ENCODE peak calls at places on chromosomes 13 and 19, in seven cellular contexts. D, H, V, Z, X, Q and M are unnamed samples.

GRCh38 chr13:82294226-82294625 is 1588.0 kb downstream of the SLITRK1 start:
- DNase-seq in X (no peak), H (no peak), V (no peak), Z (no peak), D (no peak), Q (peak), M (no peak)

GRCh38 chr19:38224014-38224862 is at the start of gene DPF1:
- DNase-seq in Q (peak), V (no peak), Z (peak), D (peak), H (no peak), X (no peak), M (peak)

GRCh38 chr13:67231481-67231940 is 1.4 kb upstream of the PCDH9 start:
- DNase-seq in X (no peak), V (no peak), Q (no peak), H (no peak), Z (no peak), D (no peak), M (no peak)

GRCh38 chr19:45668342-45668871 is 386 bp downstream of the GIPR start:
- DNase-seq in X (no peak), V (peak), D (no peak), H (no peak), Q (no peak), Z (no peak), M (no peak)

GRCh38 chr19:5718579-5719273 is 1.2 kb downstream of the LONP1 start:
- DNase-seq in H (no peak), Z (peak), D (peak), X (no peak), Q (no peak), V (no peak), M (no peak)

GRCh38 chr13:40777166-40777956 is 6.4 kb upstream of the MRPS31 start:
- DNase-seq in Z (peak), Q (peak), V (peak), X (no peak), D (peak), H (no peak), M (no peak)

GRCh38 chr19:38711726-38712153 is 32.5 kb downstream of the CAPN12 start:
- DNase-seq in H (peak), Q (no peak), V (no peak), Z (no peak), D (peak), X (peak), M (no peak)

GRCh38 chr19:31214086-31214485 is 135.2 kb downstream of the TSHZ3 start:
- DNase-seq in Z (peak), X (peak), Q (no peak), D (peak), V (peak), H (peak), M (peak)

GRCh38 chr19:11155373-11156120 is at the start of gene SPC24:
- DNase-seq in H (peak), D (peak), Z (peak), V (peak), X (peak), Q (peak), M (peak)
- TF ChIP-seq CTCF in H (no peak), D (no peak), Z (no peak), V (no peak), X (no peak), Q (peak), M (no peak)

DNA sequence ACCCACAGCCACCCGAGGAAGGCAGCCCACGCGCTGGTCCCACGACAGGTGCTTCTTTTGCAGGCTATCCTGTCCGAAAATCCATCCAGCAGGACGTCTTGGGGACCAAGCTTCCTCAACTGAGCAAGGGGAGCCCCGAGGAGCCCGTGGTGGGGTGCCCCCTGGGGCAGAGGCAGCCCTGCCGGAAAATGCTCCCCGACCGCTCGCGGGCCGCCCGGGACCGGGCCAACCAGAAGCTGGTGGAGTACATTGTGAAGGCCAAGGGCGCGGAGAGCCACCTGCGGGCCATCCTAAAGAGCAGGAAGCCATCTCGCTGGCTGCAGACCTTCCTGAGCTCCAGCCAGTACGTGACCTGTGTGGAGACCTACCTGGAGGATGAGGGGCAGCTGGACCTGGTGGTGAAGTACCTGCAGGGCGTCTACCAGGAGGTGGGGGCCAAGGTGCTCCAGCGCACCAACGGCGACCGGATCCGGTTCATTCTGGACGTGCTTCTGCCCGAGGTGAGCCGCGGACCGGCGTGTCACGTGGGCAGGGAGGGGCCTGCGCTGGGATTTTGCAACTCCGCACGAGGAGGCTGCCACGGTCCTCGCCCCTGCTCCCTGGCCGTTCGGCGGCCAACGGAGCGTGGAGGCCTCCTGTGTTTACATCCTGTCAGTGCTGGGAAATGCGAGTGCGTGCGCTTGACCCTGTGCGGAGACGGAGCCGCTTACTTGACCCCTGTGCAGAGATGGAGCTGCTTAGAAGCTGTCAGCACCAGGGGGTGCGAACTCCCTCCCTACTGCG is 12.9 kb upstream of the NDUFS7 start:
- DNase-seq in Z (no peak), D (no peak), V (no peak), H (no peak), X (no peak), Q (no peak), M (no peak)
- H3K27ac ChIP-seq in Z (no peak), D (no peak), V (no peak), H (no peak), X (no peak), Q (no peak), M (no peak)

GRCh38 chr13:100518394-100519062 is 70.1 kb downstream of the GGACT start:
- DNase-seq in D (no peak), V (no peak), Z (no peak), Q (no peak), H (no peak), X (no peak), M (no peak)

GRCh38 chr13:100521912-100522490 is 66.6 kb downstream of the GGACT start:
- DNase-seq in Q (peak), H (no peak), X (no peak), V (no peak), D (no peak), Z (no peak), M (no peak)

GRCh38 chr13:100523437-100523836 is 65.2 kb downstream of the GGACT start:
- DNase-seq in D (no peak), X (no peak), Q (peak), V (no peak), Z (no peak), H (no peak), M (no peak)

GRCh38 chr13:100519626-100520025 is 69.0 kb downstream of the GGACT start:
- DNase-seq in X (no peak), Z (no peak), V (no peak), D (no peak), Q (no peak), H (no peak), M (no peak)

DNA sequence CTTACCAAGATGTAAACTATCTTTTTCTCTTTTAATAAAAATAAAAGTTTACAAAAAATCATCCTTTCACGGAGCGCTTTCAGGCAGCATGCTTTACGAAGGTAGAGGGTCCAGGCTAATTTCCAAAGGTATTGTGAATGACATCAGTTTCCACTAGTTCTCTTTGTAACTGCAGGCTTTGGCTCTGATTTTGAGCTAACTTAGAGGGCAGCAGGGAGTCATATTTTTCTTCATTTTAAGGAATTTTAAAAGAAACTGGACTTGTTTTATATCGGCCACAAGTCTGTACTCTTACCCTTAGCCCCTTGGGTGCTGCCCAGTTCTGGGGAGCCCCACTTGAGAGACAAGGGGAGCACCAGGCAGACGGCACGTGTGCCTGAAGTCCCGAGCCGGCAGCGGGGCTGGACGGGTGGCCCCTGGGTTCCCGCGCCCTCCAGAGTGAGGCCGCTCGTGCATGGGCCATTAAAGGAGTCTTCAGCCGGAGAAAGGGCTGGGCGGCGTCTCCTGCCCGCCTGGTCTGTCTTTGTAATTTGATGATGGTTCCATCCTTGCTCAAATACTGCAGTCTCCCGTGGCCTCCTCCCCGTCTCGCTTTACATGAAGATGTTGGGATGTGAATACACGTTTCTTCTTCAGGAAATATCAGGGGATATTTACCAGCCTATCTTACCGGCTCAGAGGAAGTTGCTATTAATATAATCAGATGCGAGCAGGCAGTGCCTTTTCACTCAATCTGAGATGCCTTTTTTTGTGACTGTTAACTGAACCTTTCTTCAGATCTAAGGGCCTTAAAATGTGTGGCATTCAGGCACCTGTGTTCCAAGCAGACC is 67.4 kb downstream of the GGACT start:
- DNase-seq in V (no peak), H (no peak), D (no peak), X (no peak), Z (no peak), Q (peak), M (no peak)
- TF ChIP-seq CTCF in V (no peak), H (no peak), D (no peak), X (no peak), Z (no peak), Q (peak), M (no peak)

DNA sequence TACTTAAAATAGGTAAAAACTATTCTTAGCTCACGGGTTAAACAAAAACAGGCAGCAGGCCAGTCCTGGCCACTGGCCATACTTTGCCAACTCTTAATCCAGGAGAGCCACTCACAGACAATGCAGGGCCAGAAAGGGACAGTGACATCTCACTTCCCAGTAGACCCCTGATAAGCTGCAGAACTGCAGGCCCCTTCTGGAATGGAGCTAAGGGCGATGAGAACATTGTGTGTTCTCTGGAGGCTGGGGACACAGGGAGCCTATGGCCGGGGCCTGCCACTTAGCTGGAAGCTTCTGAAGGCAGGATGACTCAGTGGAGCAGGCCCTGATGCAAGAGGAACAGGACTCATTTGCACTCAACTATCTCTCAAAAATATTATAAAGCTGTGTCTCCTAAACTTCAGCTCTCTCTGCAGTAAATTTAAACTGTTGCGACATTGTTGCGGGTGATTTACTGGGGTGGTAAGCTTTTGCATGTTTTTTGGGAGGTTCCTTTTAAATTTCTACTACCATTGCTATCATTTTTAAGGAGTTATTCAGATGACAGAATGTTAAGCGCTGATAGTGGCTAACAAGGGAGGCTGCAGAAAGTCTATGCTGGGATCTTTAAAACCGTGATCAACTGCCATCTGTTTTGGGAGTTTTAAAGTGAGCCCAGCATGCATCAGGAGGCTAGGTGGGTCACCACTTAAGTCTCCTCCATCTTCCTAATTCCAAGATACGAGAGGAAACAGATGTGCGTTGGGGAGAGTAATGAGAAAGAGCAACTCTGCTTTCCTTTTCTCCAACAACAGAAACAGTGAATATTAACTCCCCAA is 33.2 kb upstream of the KATNAL1 start:
- DNase-seq in X (peak), D (peak), Q (no peak), H (peak), V (no peak), Z (peak), M (no peak)
- H3K27ac ChIP-seq in X (peak), D (no peak), Q (no peak), H (peak), V (no peak), Z (no peak), M (no peak)

GRCh38 chr19:4297901-4298771 is 4.1 kb downstream of the TMIGD2 start:
- DNase-seq in H (no peak), D (no peak), Z (no peak), Q (peak), V (no peak), X (no peak), M (no peak)
- TF ChIP-seq CTCF in H (no peak), D (no peak), Z (no peak), Q (peak), V (no peak), X (no peak), M (no peak)

GRCh38 chr19:44641460-44641859 is 2.2 kb upstream of the PVR start:
- DNase-seq in D (no peak), V (no peak), X (no peak), Z (no peak), H (no peak), Q (no peak), M (no peak)

GRCh38 chr19:44640518-44640917 is 3.2 kb upstream of the PVR start:
- DNase-seq in Q (no peak), X (no peak), D (peak), Z (peak), H (no peak), V (no peak), M (no peak)

GRCh38 chr19:44642375-44642774 is 1.3 kb upstream of the PVR start:
- DNase-seq in X (no peak), H (no peak), V (no peak), D (no peak), Q (no peak), Z (no peak), M (no peak)

GRCh38 chr19:44643605-44644390 is at the start of gene PVR:
- DNase-seq in H (peak), Z (peak), V (peak), X (peak), Q (peak), D (peak), M (peak)

GRCh38 chr19:44641866-44642265 is 1.8 kb upstream of the PVR start:
- DNase-seq in Q (no peak), Z (no peak), D (no peak), X (no peak), H (no peak), V (no peak), M (no peak)
- H3K27ac ChIP-seq in Q (no peak), Z (no peak), D (no peak), X (no peak), H (no peak), V (no peak), M (no peak)